ENCODE peak calls at places on chromosomes 4 and X, in seven cellular contexts. O is IMR-90, K is H9, N is mesendoderm, D is neuronal stem cell, I is H1, M is trophoblast cell. L is an unnamed sample.

GRCh38 chr4:115537387-115537786 is 424.0 kb upstream of the NDST4 start:
- DNase-seq in O (no peak), N (no peak), M (no peak), K (no peak), I (no peak), D (no peak), L (peak; percentile 12)

GRCh38 chrX:105553118-105553517 is 269.2 kb upstream of the NRK start:
- DNase-seq in I (no peak), O (no peak), K (no peak), M (no peak), N (no peak), D (no peak), L (no peak)

GRCh38 chr4:83362492-83363329 is 28.1 kb upstream of the HPSE start:
- DNase-seq in M (no peak), O (peak; percentile 34), I (no peak), K (no peak), N (peak; percentile 19), D (no peak), L (peak; percentile 38)

GRCh38 chr4:42610941-42611340 is 46.0 kb downstream of the ATP8A1 start:
- DNase-seq in M (no peak), O (no peak), K (no peak), D (no peak), I (no peak), N (peak; percentile 91), L (no peak)

GRCh38 chr4:77044458-77045124 is 31.2 kb downstream of the CCNI start:
- DNase-seq in O (peak; percentile 80), D (no peak), N (peak; percentile 32), K (no peak), M (no peak), I (no peak), L (peak; percentile 62)

GRCh38 chrX:17374619-17375360 is at the start of gene NHS:
- DNase-seq in D (peak; percentile 70), O (peak; percentile 63), I (peak; percentile 43), M (peak; percentile 50), K (peak; percentile 87), N (peak; percentile 89), L (peak; percentile 13)

GRCh38 chr4:102076622-102077021 is 268.7 kb downstream of the SLC39A8 start:
- DNase-seq in K (no peak), I (no peak), D (no peak), M (no peak), N (no peak), O (no peak), L (peak; percentile 11)

GRCh38 chr4:181330654-181331595 is 912.3 kb upstream of the TENM3 start:
- DNase-seq in K (no peak), I (no peak), M (no peak), O (no peak), N (no peak), D (no peak), L (no peak)

GRCh38 chrX:17836830-17837229 is 24.3 kb downstream of the RAI2 start:
- DNase-seq in I (no peak), O (no peak), D (no peak), N (peak; percentile 4), M (no peak), K (no peak), L (no peak)

GRCh38 chr4:43835869-43836268 is 612.7 kb downstream of the KCTD8 start:
- DNase-seq in M (no peak), K (no peak), D (no peak), N (no peak), I (no peak), O (no peak), L (no peak)

GRCh38 chrX:47586043-47586787 is 4.0 kb downstream of the TIMP1 start:
- DNase-seq in N (no peak), M (no peak), I (no peak), O (no peak), K (no peak), D (no peak), L (no peak)

GRCh38 chr4:177196615-177197014 is 113.1 kb upstream of the NEIL3 start:
- DNase-seq in O (no peak), I (no peak), D (no peak), M (no peak), N (no peak), K (no peak), L (no peak)

GRCh38 chr4:27666943-27667342 is 806.3 kb downstream of the STIM2 start:
- DNase-seq in D (no peak), K (peak; percentile 31), M (no peak), O (no peak), N (peak; percentile 68), I (no peak), L (peak; percentile 1)

GRCh38 chrX:153957224-153957623 is 12.8 kb upstream of the RENBP start:
- DNase-seq in D (no peak), K (no peak), M (no peak), I (no peak), N (no peak), O (no peak), L (no peak)

GRCh38 chrX:49230500-49231232 is 2.5 kb downstream of the CACNA1F start:
- DNase-seq in M (no peak), D (peak; percentile 26), N (peak; percentile 81), I (no peak), O (no peak), K (peak; percentile 86), L (no peak)

GRCh38 chr4:5990446-5991160 is 27.6 kb downstream of the C4orf50 start:
- DNase-seq in K (peak; percentile 11), O (no peak), M (no peak), N (no peak), D (no peak), I (no peak), L (no peak)

GRCh38 chrX:14694631-14695030 is 165.3 kb downstream of the GLRA2 start:
- DNase-seq in M (no peak), D (no peak), O (peak; percentile 42), I (no peak), K (no peak), N (no peak), L (no peak)

DNA sequence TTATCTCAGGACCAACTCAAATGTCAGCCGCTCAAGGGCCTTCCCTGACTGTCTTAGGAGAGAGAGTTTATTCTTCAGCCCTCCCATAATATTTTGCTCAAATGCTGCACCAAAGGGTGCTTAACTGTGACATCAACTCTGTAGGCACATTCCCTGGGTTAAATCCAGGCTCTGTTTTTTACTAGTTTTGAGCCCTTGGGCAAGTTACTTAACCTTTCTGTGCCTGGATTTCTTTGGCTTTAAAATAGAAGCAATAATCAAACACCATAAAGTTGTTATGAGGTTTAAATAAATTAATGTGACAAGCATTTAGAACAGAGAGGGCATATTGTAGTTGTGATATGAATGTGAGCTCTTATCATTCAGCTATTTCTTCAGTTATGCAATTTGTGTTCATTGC is 54.2 kb upstream of the LIMCH1 start:
- DNase-seq in D (no peak), I (no peak), N (no peak), M (no peak), O (no peak), K (no peak), L (no peak)
- H3K4ac ChIP-seq in D (no peak overlapping the region), I (no peak overlapping the region), N (no peak overlapping the region), M (no peak overlapping the region), O (no peak overlapping the region), K (no peak overlapping the region), L (no peak overlapping the region)

GRCh38 chr4:10175626-10176025 is 59.0 kb upstream of the WDR1 start:
- DNase-seq in O (no peak), D (no peak), K (no peak), M (no peak), I (no peak), N (no peak), L (no peak)
- H3K18ac ChIP-seq in O (peak overlapping the region; percentile 51), D (no peak overlapping the region), K (no peak overlapping the region), M (peak overlapping the region; percentile 92), I (no peak overlapping the region), N (no peak overlapping the region), L (no peak overlapping the region)

DNA sequence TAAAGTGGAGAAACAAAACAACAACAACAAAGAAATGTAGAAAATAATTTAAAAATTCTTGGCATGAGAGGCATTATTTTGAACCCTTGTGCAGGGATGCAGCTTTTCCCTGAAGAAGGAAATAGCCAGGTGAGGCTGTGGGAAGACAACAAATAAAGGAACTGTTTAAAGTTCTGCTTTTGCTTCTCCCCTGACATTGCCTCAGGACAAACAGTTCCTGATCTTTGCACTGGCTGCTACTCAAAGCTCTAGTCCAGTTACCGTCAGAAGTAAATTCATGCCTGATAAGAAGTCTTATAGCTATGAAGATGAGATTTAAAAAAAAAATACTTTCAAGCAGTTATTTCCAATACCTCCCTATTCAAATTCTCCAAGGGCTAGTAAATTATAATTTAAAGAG is 233.8 kb downstream of the IL15 start:
- DNase-seq in N (no peak), O (no peak), M (no peak), D (no peak), K (no peak), I (no peak), L (no peak)
- H3K4ac ChIP-seq in N (no peak overlapping the region), O (no peak overlapping the region), M (no peak overlapping the region), D (no peak overlapping the region), K (no peak overlapping the region), I (no peak overlapping the region), L (no peak overlapping the region)

GRCh38 chr4:118167306-118167705 is 133.0 kb downstream of the NDST3 start:
- DNase-seq in M (no peak), D (no peak), N (no peak), I (no peak), O (no peak), K (no peak), L (no peak)

GRCh38 chr4:118175506-118175905 is 141.2 kb downstream of the NDST3 start:
- DNase-seq in K (no peak), D (no peak), N (peak; percentile 90), O (no peak), I (no peak), M (no peak), L (no peak)

GRCh38 chr4:118173126-118173525 is 138.8 kb downstream of the NDST3 start:
- DNase-seq in O (peak; percentile 27), D (no peak), N (no peak), M (no peak), K (no peak), I (no peak), L (peak; percentile 47)

GRCh38 chr4:118173956-118174355 is 139.7 kb downstream of the NDST3 start:
- DNase-seq in N (no peak), M (no peak), K (no peak), D (no peak), O (peak; percentile 96), I (no peak), L (peak; percentile 86)

GRCh38 chr4:118171381-118171780 is 137.1 kb downstream of the NDST3 start:
- DNase-seq in N (no peak), O (peak; percentile 20), I (no peak), D (no peak), M (no peak), K (no peak), L (peak; percentile 12)
- H3K18ac ChIP-seq in N (no peak overlapping the region), O (peak overlapping the region; percentile 44), I (no peak overlapping the region), D (no peak overlapping the region), M (no peak overlapping the region), K (no peak overlapping the region), L (peak overlapping the region; percentile 54)

GRCh38 chr4:20253272-20253798 is 1.6 kb downstream of the SLIT2 start:
- DNase-seq in N (peak; percentile 14), M (no peak), O (peak; percentile 15), I (no peak), D (peak; percentile 18), K (no peak), L (peak; percentile 15)
- H3K4ac ChIP-seq in N (no peak overlapping the region), M (no peak overlapping the region), O (no peak overlapping the region), I (no peak overlapping the region), D (no peak overlapping the region), K (no peak overlapping the region), L (no peak overlapping the region)

GRCh38 chr4:54192811-54193210 is 36.3 kb upstream of the PDGFRA start:
- DNase-seq in K (peak; percentile 37), M (no peak), I (no peak), N (no peak), D (no peak), O (no peak), L (no peak)
- H3K18ac ChIP-seq in K (no peak overlapping the region), M (no peak overlapping the region), I (no peak overlapping the region), N (no peak overlapping the region), D (no peak overlapping the region), O (no peak overlapping the region), L (no peak overlapping the region)

GRCh38 chr4:62232755-62233280 is 1032.7 kb downstream of the ADGRL3 start:
- DNase-seq in M (no peak), I (no peak), D (no peak), K (no peak), N (no peak), O (no peak), L (no peak)
- H3K4ac ChIP-seq in M (no peak overlapping the region), I (no peak overlapping the region), D (no peak overlapping the region), K (no peak overlapping the region), N (no peak overlapping the region), O (no peak overlapping the region), L (no peak overlapping the region)